ENCODE peak calls at places on chromosomes 1 and 21, in ten cellular contexts. One of them, this sample, is unnamed.

GRCh38 chr1:64505232-64505943 is 35.5 kb downstream of the CACHD1 start:
- DNase-seq in HAP-1: no peak
- DNase-seq in naive thymus-derived CD4-positive, alpha-beta T cell: peak
- DNase-seq in left kidney: peak
- DNase-seq in GM10248: peak
- DNase-seq in activated naive CD4-positive, alpha-beta T cell: peak
- DNase-seq in CD8-positive, alpha-beta T cell: peak
- DNase-seq in IMR-90: no peak
- DNase-seq in mucosa of gallbladder: no peak
- DNase-seq in COR-L47: peak
- DNase-seq in this sample: peak

GRCh38 chr1:116764466-116764896 is 10.3 kb downstream of the CD2 start:
- DNase-seq in HAP-1: no peak
- DNase-seq in naive thymus-derived CD4-positive, alpha-beta T cell: peak
- DNase-seq in left kidney: no peak
- DNase-seq in GM10248: no peak
- DNase-seq in activated naive CD4-positive, alpha-beta T cell: no peak
- DNase-seq in CD8-positive, alpha-beta T cell: no peak
- DNase-seq in IMR-90: no peak
- DNase-seq in mucosa of gallbladder: no peak
- DNase-seq in COR-L47: no peak
- DNase-seq in this sample: no peak

GRCh38 chr1:161216945-161217712 is 2.0 kb downstream of the FCER1G start:
- DNase-seq in HAP-1: no peak
- DNase-seq in naive thymus-derived CD4-positive, alpha-beta T cell: no peak
- DNase-seq in left kidney: peak
- DNase-seq in GM10248: peak
- DNase-seq in activated naive CD4-positive, alpha-beta T cell: no peak
- DNase-seq in CD8-positive, alpha-beta T cell: no peak
- DNase-seq in IMR-90: peak
- DNase-seq in mucosa of gallbladder: no peak
- DNase-seq in COR-L47: no peak
- DNase-seq in this sample: no peak

GRCh38 chr1:3170566-3171453 is 101.8 kb downstream of the PRDM16 start:
- DNase-seq in HAP-1: no peak
- DNase-seq in naive thymus-derived CD4-positive, alpha-beta T cell: no peak
- DNase-seq in left kidney: peak
- DNase-seq in GM10248: no peak
- DNase-seq in activated naive CD4-positive, alpha-beta T cell: no peak
- DNase-seq in CD8-positive, alpha-beta T cell: no peak
- DNase-seq in IMR-90: no peak
- DNase-seq in mucosa of gallbladder: peak
- DNase-seq in COR-L47: no peak
- DNase-seq in this sample: no peak

GRCh38 chr1:230792691-230793462 is 45.7 kb downstream of the CAPN9 start:
- DNase-seq in HAP-1: no peak
- DNase-seq in naive thymus-derived CD4-positive, alpha-beta T cell: no peak
- DNase-seq in left kidney: no peak
- DNase-seq in GM10248: peak
- DNase-seq in activated naive CD4-positive, alpha-beta T cell: no peak
- DNase-seq in CD8-positive, alpha-beta T cell: no peak
- DNase-seq in IMR-90: peak
- DNase-seq in mucosa of gallbladder: no peak
- DNase-seq in COR-L47: no peak
- DNase-seq in this sample: peak

GRCh38 chr1:54565113-54565501 is 17.1 kb downstream of the ACOT11 start:
- DNase-seq in HAP-1: no peak
- DNase-seq in naive thymus-derived CD4-positive, alpha-beta T cell: no peak
- DNase-seq in left kidney: no peak
- DNase-seq in GM10248: no peak
- DNase-seq in activated naive CD4-positive, alpha-beta T cell: no peak
- DNase-seq in CD8-positive, alpha-beta T cell: no peak
- DNase-seq in IMR-90: no peak
- DNase-seq in mucosa of gallbladder: no peak
- DNase-seq in COR-L47: no peak
- DNase-seq in this sample: no peak

GRCh38 chr21:39319814-39320332 is 6.4 kb upstream of the BRWD1 start:
- DNase-seq in HAP-1: no peak
- DNase-seq in naive thymus-derived CD4-positive, alpha-beta T cell: no peak
- DNase-seq in left kidney: no peak
- DNase-seq in GM10248: no peak
- DNase-seq in activated naive CD4-positive, alpha-beta T cell: no peak
- DNase-seq in CD8-positive, alpha-beta T cell: no peak
- DNase-seq in IMR-90: peak
- DNase-seq in mucosa of gallbladder: no peak
- DNase-seq in COR-L47: no peak
- DNase-seq in this sample: no peak

GRCh38 chr1:235941852-235942624 is 75.3 kb upstream of the LYST start:
- DNase-seq in HAP-1: no peak
- DNase-seq in naive thymus-derived CD4-positive, alpha-beta T cell: no peak
- DNase-seq in left kidney: no peak
- DNase-seq in GM10248: no peak
- DNase-seq in activated naive CD4-positive, alpha-beta T cell: no peak
- DNase-seq in CD8-positive, alpha-beta T cell: no peak
- DNase-seq in IMR-90: no peak
- DNase-seq in mucosa of gallbladder: no peak
- DNase-seq in COR-L47: no peak
- DNase-seq in this sample: no peak

GRCh38 chr1:41386190-41386518 is 24.9 kb downstream of the FOXO6 start:
- DNase-seq in HAP-1: no peak
- DNase-seq in naive thymus-derived CD4-positive, alpha-beta T cell: no peak
- DNase-seq in left kidney: no peak
- DNase-seq in GM10248: no peak
- DNase-seq in activated naive CD4-positive, alpha-beta T cell: no peak
- DNase-seq in CD8-positive, alpha-beta T cell: no peak
- DNase-seq in IMR-90: no peak
- DNase-seq in mucosa of gallbladder: no peak
- DNase-seq in COR-L47: no peak
- DNase-seq in this sample: no peak

GRCh38 chr1:158366783-158367182 is 13.1 kb downstream of the CD1E start:
- DNase-seq in HAP-1: no peak
- DNase-seq in naive thymus-derived CD4-positive, alpha-beta T cell: no peak
- DNase-seq in left kidney: no peak
- DNase-seq in GM10248: no peak
- DNase-seq in activated naive CD4-positive, alpha-beta T cell: no peak
- DNase-seq in CD8-positive, alpha-beta T cell: no peak
- DNase-seq in IMR-90: no peak
- DNase-seq in mucosa of gallbladder: no peak
- DNase-seq in COR-L47: no peak
- DNase-seq in this sample: no peak

GRCh38 chr1:45093334-45093733 is 81.3 kb downstream of the UROD start:
- DNase-seq in HAP-1: no peak
- DNase-seq in naive thymus-derived CD4-positive, alpha-beta T cell: no peak
- DNase-seq in left kidney: peak
- DNase-seq in GM10248: no peak
- DNase-seq in activated naive CD4-positive, alpha-beta T cell: no peak
- DNase-seq in CD8-positive, alpha-beta T cell: no peak
- DNase-seq in IMR-90: no peak
- DNase-seq in mucosa of gallbladder: no peak
- DNase-seq in COR-L47: no peak
- DNase-seq in this sample: no peak

GRCh38 chr1:19352839-19353238 is 40.7 kb downstream of the SLC66A1 start:
- DNase-seq in HAP-1: no peak
- DNase-seq in naive thymus-derived CD4-positive, alpha-beta T cell: no peak
- DNase-seq in left kidney: no peak
- DNase-seq in GM10248: no peak
- DNase-seq in activated naive CD4-positive, alpha-beta T cell: no peak
- DNase-seq in CD8-positive, alpha-beta T cell: no peak
- DNase-seq in IMR-90: no peak
- DNase-seq in mucosa of gallbladder: no peak
- DNase-seq in COR-L47: no peak
- DNase-seq in this sample: no peak

GRCh38 chr1:205961970-205962820 is 18.9 kb upstream of the SLC26A9 start:
- DNase-seq in HAP-1: no peak
- DNase-seq in naive thymus-derived CD4-positive, alpha-beta T cell: no peak
- DNase-seq in left kidney: peak
- DNase-seq in GM10248: no peak
- DNase-seq in activated naive CD4-positive, alpha-beta T cell: no peak
- DNase-seq in CD8-positive, alpha-beta T cell: no peak
- DNase-seq in IMR-90: peak
- DNase-seq in mucosa of gallbladder: no peak
- DNase-seq in COR-L47: no peak
- DNase-seq in this sample: no peak

GRCh38 chr1:246569248-246570238 is 3.3 kb downstream of the CNST start:
- DNase-seq in HAP-1: no peak
- DNase-seq in naive thymus-derived CD4-positive, alpha-beta T cell: peak
- DNase-seq in left kidney: peak
- DNase-seq in GM10248: no peak
- DNase-seq in activated naive CD4-positive, alpha-beta T cell: no peak
- DNase-seq in CD8-positive, alpha-beta T cell: peak
- DNase-seq in IMR-90: peak
- DNase-seq in mucosa of gallbladder: no peak
- DNase-seq in COR-L47: no peak
- DNase-seq in this sample: no peak

GRCh38 chr1:165395522-165396300 is 39.2 kb upstream of the LMX1A start:
- DNase-seq in HAP-1: no peak
- DNase-seq in naive thymus-derived CD4-positive, alpha-beta T cell: no peak
- DNase-seq in left kidney: no peak
- DNase-seq in GM10248: no peak
- DNase-seq in activated naive CD4-positive, alpha-beta T cell: no peak
- DNase-seq in CD8-positive, alpha-beta T cell: no peak
- DNase-seq in IMR-90: no peak
- DNase-seq in mucosa of gallbladder: no peak
- DNase-seq in COR-L47: no peak
- DNase-seq in this sample: no peak

GRCh38 chr1:65793359-65793732 is 651 bp downstream of the PDE4B start:
- DNase-seq in HAP-1: no peak
- DNase-seq in naive thymus-derived CD4-positive, alpha-beta T cell: no peak
- DNase-seq in left kidney: peak
- DNase-seq in GM10248: no peak
- DNase-seq in activated naive CD4-positive, alpha-beta T cell: no peak
- DNase-seq in CD8-positive, alpha-beta T cell: no peak
- DNase-seq in IMR-90: peak
- DNase-seq in mucosa of gallbladder: no peak
- DNase-seq in COR-L47: no peak
- DNase-seq in this sample: no peak

GRCh38 chr1:176469450-176469985 is 6.5 kb downstream of the PAPPA2 start:
- DNase-seq in HAP-1: no peak
- DNase-seq in naive thymus-derived CD4-positive, alpha-beta T cell: no peak
- DNase-seq in left kidney: no peak
- DNase-seq in GM10248: no peak
- DNase-seq in activated naive CD4-positive, alpha-beta T cell: no peak
- DNase-seq in CD8-positive, alpha-beta T cell: no peak
- DNase-seq in IMR-90: peak
- DNase-seq in mucosa of gallbladder: peak
- DNase-seq in COR-L47: no peak
- DNase-seq in this sample: no peak

GRCh38 chr1:67888208-67888607 is 54.9 kb upstream of the GNG12 start:
- DNase-seq in HAP-1: no peak
- DNase-seq in naive thymus-derived CD4-positive, alpha-beta T cell: no peak
- DNase-seq in left kidney: no peak
- DNase-seq in GM10248: no peak
- DNase-seq in activated naive CD4-positive, alpha-beta T cell: no peak
- DNase-seq in CD8-positive, alpha-beta T cell: no peak
- DNase-seq in IMR-90: no peak
- DNase-seq in mucosa of gallbladder: no peak
- DNase-seq in COR-L47: no peak
- DNase-seq in this sample: no peak

GRCh38 chr1:65896721-65897120 is 104.0 kb downstream of the PDE4B start:
- DNase-seq in HAP-1: no peak
- DNase-seq in naive thymus-derived CD4-positive, alpha-beta T cell: no peak
- DNase-seq in left kidney: no peak
- DNase-seq in GM10248: no peak
- DNase-seq in activated naive CD4-positive, alpha-beta T cell: no peak
- DNase-seq in CD8-positive, alpha-beta T cell: no peak
- DNase-seq in IMR-90: peak
- DNase-seq in mucosa of gallbladder: no peak
- DNase-seq in COR-L47: no peak
- DNase-seq in this sample: no peak

GRCh38 chr1:21344750-21345443 is 54.6 kb upstream of the ECE1 start:
- DNase-seq in HAP-1: no peak
- DNase-seq in naive thymus-derived CD4-positive, alpha-beta T cell: no peak
- DNase-seq in left kidney: no peak
- DNase-seq in GM10248: no peak
- DNase-seq in activated naive CD4-positive, alpha-beta T cell: no peak
- DNase-seq in CD8-positive, alpha-beta T cell: no peak
- DNase-seq in IMR-90: no peak
- DNase-seq in mucosa of gallbladder: no peak
- DNase-seq in COR-L47: peak
- DNase-seq in this sample: peak

GRCh38 chr1:56017336-56017735 is 562.0 kb downstream of the PLPP3 start:
- DNase-seq in HAP-1: no peak
- DNase-seq in naive thymus-derived CD4-positive, alpha-beta T cell: no peak
- DNase-seq in left kidney: peak
- DNase-seq in GM10248: no peak
- DNase-seq in activated naive CD4-positive, alpha-beta T cell: no peak
- DNase-seq in CD8-positive, alpha-beta T cell: no peak
- DNase-seq in IMR-90: peak
- DNase-seq in mucosa of gallbladder: no peak
- DNase-seq in COR-L47: no peak
- DNase-seq in this sample: no peak

GRCh38 chr1:20126041-20126805 is 6.9 kb upstream of the PLA2G2D start:
- DNase-seq in HAP-1: no peak
- DNase-seq in naive thymus-derived CD4-positive, alpha-beta T cell: no peak
- DNase-seq in left kidney: no peak
- DNase-seq in GM10248: peak
- DNase-seq in activated naive CD4-positive, alpha-beta T cell: no peak
- DNase-seq in CD8-positive, alpha-beta T cell: no peak
- DNase-seq in IMR-90: no peak
- DNase-seq in mucosa of gallbladder: no peak
- DNase-seq in COR-L47: no peak
- DNase-seq in this sample: no peak

GRCh38 chr1:72282271-72282656 is at the start of gene NEGR1:
- DNase-seq in HAP-1: no peak
- DNase-seq in naive thymus-derived CD4-positive, alpha-beta T cell: peak
- DNase-seq in left kidney: peak
- DNase-seq in GM10248: no peak
- DNase-seq in activated naive CD4-positive, alpha-beta T cell: no peak
- DNase-seq in CD8-positive, alpha-beta T cell: no peak
- DNase-seq in IMR-90: peak
- DNase-seq in mucosa of gallbladder: peak
- DNase-seq in COR-L47: peak
- DNase-seq in this sample: peak

GRCh38 chr1:16082283-16083038 is 9.0 kb upstream of the FAM131C start:
- DNase-seq in HAP-1: peak
- DNase-seq in naive thymus-derived CD4-positive, alpha-beta T cell: no peak
- DNase-seq in left kidney: peak
- DNase-seq in GM10248: peak
- DNase-seq in activated naive CD4-positive, alpha-beta T cell: peak
- DNase-seq in CD8-positive, alpha-beta T cell: peak
- DNase-seq in IMR-90: peak
- DNase-seq in mucosa of gallbladder: no peak
- DNase-seq in COR-L47: peak
- DNase-seq in this sample: peak

GRCh38 chr21:43741425-43742096 is 22.6 kb downstream of the PDXK start:
- DNase-seq in HAP-1: no peak
- DNase-seq in naive thymus-derived CD4-positive, alpha-beta T cell: no peak
- DNase-seq in left kidney: peak
- DNase-seq in GM10248: no peak
- DNase-seq in activated naive CD4-positive, alpha-beta T cell: no peak
- DNase-seq in CD8-positive, alpha-beta T cell: no peak
- DNase-seq in IMR-90: no peak
- DNase-seq in mucosa of gallbladder: no peak
- DNase-seq in COR-L47: no peak
- DNase-seq in this sample: no peak

GRCh38 chr1:204468206-204468605 is 26.4 kb downstream of the PIK3C2B start:
- DNase-seq in HAP-1: no peak
- DNase-seq in naive thymus-derived CD4-positive, alpha-beta T cell: no peak
- DNase-seq in left kidney: no peak
- DNase-seq in GM10248: no peak
- DNase-seq in activated naive CD4-positive, alpha-beta T cell: no peak
- DNase-seq in CD8-positive, alpha-beta T cell: no peak
- DNase-seq in IMR-90: no peak
- DNase-seq in mucosa of gallbladder: no peak
- DNase-seq in COR-L47: no peak
- DNase-seq in this sample: no peak

GRCh38 chr1:182829285-182829932 is 9.7 kb upstream of the DHX9 start:
- DNase-seq in HAP-1: no peak
- DNase-seq in naive thymus-derived CD4-positive, alpha-beta T cell: no peak
- DNase-seq in left kidney: no peak
- DNase-seq in GM10248: peak
- DNase-seq in activated naive CD4-positive, alpha-beta T cell: no peak
- DNase-seq in CD8-positive, alpha-beta T cell: no peak
- DNase-seq in IMR-90: no peak
- DNase-seq in mucosa of gallbladder: no peak
- DNase-seq in COR-L47: no peak
- DNase-seq in this sample: no peak

GRCh38 chr1:29339176-29339575 is 102.9 kb downstream of the PTPRU start:
- DNase-seq in HAP-1: no peak
- DNase-seq in naive thymus-derived CD4-positive, alpha-beta T cell: no peak
- DNase-seq in left kidney: no peak
- DNase-seq in GM10248: no peak
- DNase-seq in activated naive CD4-positive, alpha-beta T cell: no peak
- DNase-seq in CD8-positive, alpha-beta T cell: no peak
- DNase-seq in IMR-90: no peak
- DNase-seq in mucosa of gallbladder: no peak
- DNase-seq in COR-L47: no peak
- DNase-seq in this sample: no peak

This sample was measured in H1.